ENCODE peak calls at places on chromosomes 1 and 21, in five cellular contexts. F, Z, Y, L and D are unnamed samples.

GRCh38 chr1:44135896-44136295 is 5.5 kb downstream of the KLF18 start:
- DNase-seq in F (no peak), Z (no peak), Y (no peak), L (no peak), D (no peak)

GRCh38 chr1:54054438-54054749 is 986 bp downstream of the TCEANC2 start:
- DNase-seq in F (no peak), Z (no peak), Y (peak), L (no peak), D (no peak)

GRCh38 chr1:101081496-101082282 is 56.1 kb upstream of the DPH5 start:
- DNase-seq in F (no peak), Z (no peak), Y (no peak), L (no peak), D (no peak)

GRCh38 chr1:229181419-229181818 is 89.5 kb upstream of the RAB4A start:
- DNase-seq in F (no peak), Z (no peak), Y (no peak), L (no peak), D (no peak)

GRCh38 chr1:114292194-114292593 is 138.5 kb upstream of the SYT6 start:
- DNase-seq in F (no peak), Z (no peak), Y (no peak), L (no peak), D (no peak)

GRCh38 chr1:197181982-197182381 is 35.5 kb upstream of the ASPM start:
- DNase-seq in F (no peak), Z (no peak), Y (no peak), L (no peak), D (no peak)

GRCh38 chr1:25810341-25811299 is 9.1 kb upstream of the MTFR1L start:
- DNase-seq in F (peak), Z (peak), Y (peak), L (no peak), D (peak)

GRCh38 chr1:53370369-53370961 is 42.6 kb upstream of the LRP8 start:
- DNase-seq in F (no peak), Z (no peak), Y (no peak), L (no peak), D (no peak)

GRCh38 chr21:45168522-45168921 is 94.1 kb downstream of the ADARB1 start:
- DNase-seq in F (no peak), Z (no peak), Y (no peak), L (no peak), D (no peak)

GRCh38 chr1:178540646-178541045 is 27.7 kb downstream of the TEX35 start:
- DNase-seq in F (peak), Z (no peak), Y (no peak), L (no peak), D (no peak)

GRCh38 chr1:28646040-28646439 is 2.4 kb upstream of the RNU11 start:
- DNase-seq in F (no peak), Z (no peak), Y (no peak), L (no peak), D (no peak)

GRCh38 chr1:154485905-154486304 is 16.1 kb upstream of the TDRD10 start:
- DNase-seq in F (no peak), Z (no peak), Y (no peak), L (no peak), D (no peak)

GRCh38 chr1:176903474-176903873 is 261.0 kb downstream of the ASTN1 start:
- DNase-seq in F (peak), Z (no peak), Y (no peak), L (no peak), D (no peak)

GRCh38 chr1:230986976-230987375 is 8.1 kb downstream of the ARV1 start:
- DNase-seq in F (peak), Z (no peak), Y (no peak), L (no peak), D (peak)